ENCODE peak calls at places on chromosomes 11 and 22, in ten cellular contexts. One of them, this sample, is unnamed.

GRCh38 chr11:9176550-9176949 is 85.2 kb upstream of the SCUBE2 start:
- DNase-seq in D721Med: no peak
- DNase-seq in NCI-H748 treated with DMSO at 0.1 percent for 48 hours: no peak
- DNase-seq in HCEC 1CT: no peak
- DNase-seq in nephron progenitor cell: no peak
- DNase-seq in stimulated activated CD4-positive, alpha-beta T cell treated with anti-CD3 and anti-CD28 coated beads, Interleukin-12 subunit alpha, Interleukin-12 subunit beta, amount 100 ng/mL, for 4 hours: no peak
- DNase-seq in activated effector memory CD4-positive, alpha-beta T cell treated with Interleukin-2 at 50 U/mL for 16 hours: no peak
- DNase-seq in T-helper 2 cell: peak
- DNase-seq in GM13977: no peak
- DNase-seq in heart right ventricle: no peak
- DNase-seq in this sample: no peak

GRCh38 chr22:47195156-47195675 is 432.8 kb downstream of the TBC1D22A start:
- DNase-seq in NCI-H748 treated with DMSO at 0.1 percent for 48 hours: no peak
- DNase-seq in GM13977: no peak
- DNase-seq in activated effector memory CD4-positive, alpha-beta T cell treated with Interleukin-2 at 50 U/mL for 16 hours: no peak
- DNase-seq in D721Med: no peak
- DNase-seq in nephron progenitor cell: no peak
- DNase-seq in stimulated activated CD4-positive, alpha-beta T cell treated with anti-CD3 and anti-CD28 coated beads, Interleukin-12 subunit alpha, Interleukin-12 subunit beta, amount 100 ng/mL, for 4 hours: no peak
- DNase-seq in T-helper 2 cell: no peak
- DNase-seq in heart right ventricle: no peak
- DNase-seq in HCEC 1CT: no peak
- DNase-seq in this sample: no peak

GRCh38 chr11:113519989-113520613 is 44.9 kb upstream of the DRD2 start:
- DNase-seq in stimulated activated CD4-positive, alpha-beta T cell treated with anti-CD3 and anti-CD28 coated beads, Interleukin-12 subunit alpha, Interleukin-12 subunit beta, amount 100 ng/mL, for 4 hours: no peak
- DNase-seq in heart right ventricle: no peak
- DNase-seq in nephron progenitor cell: no peak
- DNase-seq in D721Med: no peak
- DNase-seq in NCI-H748 treated with DMSO at 0.1 percent for 48 hours: no peak
- DNase-seq in HCEC 1CT: no peak
- DNase-seq in activated effector memory CD4-positive, alpha-beta T cell treated with Interleukin-2 at 50 U/mL for 16 hours: no peak
- DNase-seq in T-helper 2 cell: no peak
- DNase-seq in GM13977: no peak
- DNase-seq in this sample: no peak

GRCh38 chr11:44219830-44220778 is 89.8 kb downstream of the ALX4 start:
- DNase-seq in nephron progenitor cell: no peak
- DNase-seq in activated effector memory CD4-positive, alpha-beta T cell treated with Interleukin-2 at 50 U/mL for 16 hours: no peak
- DNase-seq in heart right ventricle: no peak
- DNase-seq in stimulated activated CD4-positive, alpha-beta T cell treated with anti-CD3 and anti-CD28 coated beads, Interleukin-12 subunit alpha, Interleukin-12 subunit beta, amount 100 ng/mL, for 4 hours: no peak
- DNase-seq in T-helper 2 cell: no peak
- DNase-seq in D721Med: no peak
- DNase-seq in GM13977: no peak
- DNase-seq in NCI-H748 treated with DMSO at 0.1 percent for 48 hours: no peak
- DNase-seq in HCEC 1CT: no peak
- DNase-seq in this sample: no peak

GRCh38 chr11:62713343-62713742 is 5.9 kb downstream of the GNG3 start:
- DNase-seq in NCI-H748 treated with DMSO at 0.1 percent for 48 hours: no peak
- DNase-seq in stimulated activated CD4-positive, alpha-beta T cell treated with anti-CD3 and anti-CD28 coated beads, Interleukin-12 subunit alpha, Interleukin-12 subunit beta, amount 100 ng/mL, for 4 hours: no peak
- DNase-seq in T-helper 2 cell: no peak
- DNase-seq in GM13977: no peak
- DNase-seq in nephron progenitor cell: no peak
- DNase-seq in activated effector memory CD4-positive, alpha-beta T cell treated with Interleukin-2 at 50 U/mL for 16 hours: no peak
- DNase-seq in heart right ventricle: no peak
- DNase-seq in HCEC 1CT: no peak
- DNase-seq in D721Med: no peak
- DNase-seq in this sample: no peak

GRCh38 chr11:118017631-118018315 is 31.6 kb downstream of the IL10RA start:
- DNase-seq in heart right ventricle: no peak
- DNase-seq in activated effector memory CD4-positive, alpha-beta T cell treated with Interleukin-2 at 50 U/mL for 16 hours: no peak
- DNase-seq in D721Med: no peak
- DNase-seq in GM13977: no peak
- DNase-seq in HCEC 1CT: no peak
- DNase-seq in T-helper 2 cell: no peak
- DNase-seq in nephron progenitor cell: no peak
- DNase-seq in NCI-H748 treated with DMSO at 0.1 percent for 48 hours: no peak
- DNase-seq in stimulated activated CD4-positive, alpha-beta T cell treated with anti-CD3 and anti-CD28 coated beads, Interleukin-12 subunit alpha, Interleukin-12 subunit beta, amount 100 ng/mL, for 4 hours: no peak
- DNase-seq in this sample: no peak

GRCh38 chr11:1301220-1302000 is 8.0 kb downstream of the TOLLIP start:
- DNase-seq in T-helper 2 cell: no peak
- DNase-seq in NCI-H748 treated with DMSO at 0.1 percent for 48 hours: no peak
- DNase-seq in nephron progenitor cell: no peak
- DNase-seq in stimulated activated CD4-positive, alpha-beta T cell treated with anti-CD3 and anti-CD28 coated beads, Interleukin-12 subunit alpha, Interleukin-12 subunit beta, amount 100 ng/mL, for 4 hours: no peak
- DNase-seq in heart right ventricle: no peak
- DNase-seq in activated effector memory CD4-positive, alpha-beta T cell treated with Interleukin-2 at 50 U/mL for 16 hours: no peak
- DNase-seq in GM13977: no peak
- DNase-seq in D721Med: no peak
- DNase-seq in HCEC 1CT: no peak
- DNase-seq in this sample: no peak

GRCh38 chr22:27925331-27925730 is 6.3 kb upstream of the PITPNB start:
- DNase-seq in HCEC 1CT: no peak
- DNase-seq in heart right ventricle: no peak
- DNase-seq in D721Med: no peak
- DNase-seq in GM13977: no peak
- DNase-seq in nephron progenitor cell: no peak
- DNase-seq in T-helper 2 cell: no peak
- DNase-seq in stimulated activated CD4-positive, alpha-beta T cell treated with anti-CD3 and anti-CD28 coated beads, Interleukin-12 subunit alpha, Interleukin-12 subunit beta, amount 100 ng/mL, for 4 hours: no peak
- DNase-seq in activated effector memory CD4-positive, alpha-beta T cell treated with Interleukin-2 at 50 U/mL for 16 hours: no peak
- DNase-seq in NCI-H748 treated with DMSO at 0.1 percent for 48 hours: no peak
- DNase-seq in this sample: no peak

GRCh38 chr11:69905202-69905535 is 86.0 kb upstream of the FGF3 start:
- DNase-seq in T-helper 2 cell: no peak
- DNase-seq in HCEC 1CT: no peak
- DNase-seq in D721Med: no peak
- DNase-seq in NCI-H748 treated with DMSO at 0.1 percent for 48 hours: no peak
- DNase-seq in nephron progenitor cell: no peak
- DNase-seq in GM13977: no peak
- DNase-seq in heart right ventricle: no peak
- DNase-seq in activated effector memory CD4-positive, alpha-beta T cell treated with Interleukin-2 at 50 U/mL for 16 hours: no peak
- DNase-seq in stimulated activated CD4-positive, alpha-beta T cell treated with anti-CD3 and anti-CD28 coated beads, Interleukin-12 subunit alpha, Interleukin-12 subunit beta, amount 100 ng/mL, for 4 hours: no peak
- DNase-seq in this sample: no peak

GRCh38 chr22:23970816-23971482 is 3.3 kb downstream of the DDT start:
- DNase-seq in T-helper 2 cell: no peak
- DNase-seq in HCEC 1CT: no peak
- DNase-seq in nephron progenitor cell: no peak
- DNase-seq in GM13977: no peak
- DNase-seq in NCI-H748 treated with DMSO at 0.1 percent for 48 hours: no peak
- DNase-seq in activated effector memory CD4-positive, alpha-beta T cell treated with Interleukin-2 at 50 U/mL for 16 hours: no peak
- DNase-seq in stimulated activated CD4-positive, alpha-beta T cell treated with anti-CD3 and anti-CD28 coated beads, Interleukin-12 subunit alpha, Interleukin-12 subunit beta, amount 100 ng/mL, for 4 hours: no peak
- DNase-seq in D721Med: no peak
- DNase-seq in heart right ventricle: no peak
- DNase-seq in this sample: no peak

GRCh38 chr11:102494216-102494615 is 36.3 kb downstream of the MMP7 start:
- DNase-seq in activated effector memory CD4-positive, alpha-beta T cell treated with Interleukin-2 at 50 U/mL for 16 hours: no peak
- DNase-seq in GM13977: no peak
- DNase-seq in D721Med: no peak
- DNase-seq in HCEC 1CT: peak
- DNase-seq in heart right ventricle: no peak
- DNase-seq in NCI-H748 treated with DMSO at 0.1 percent for 48 hours: no peak
- DNase-seq in stimulated activated CD4-positive, alpha-beta T cell treated with anti-CD3 and anti-CD28 coated beads, Interleukin-12 subunit alpha, Interleukin-12 subunit beta, amount 100 ng/mL, for 4 hours: no peak
- DNase-seq in T-helper 2 cell: no peak
- DNase-seq in nephron progenitor cell: no peak
- DNase-seq in this sample: no peak

GRCh38 chr22:46052331-46052771 is 75.4 kb upstream of the WNT7B start:
- DNase-seq in T-helper 2 cell: no peak
- DNase-seq in GM13977: no peak
- DNase-seq in nephron progenitor cell: no peak
- DNase-seq in HCEC 1CT: no peak
- DNase-seq in NCI-H748 treated with DMSO at 0.1 percent for 48 hours: no peak
- DNase-seq in stimulated activated CD4-positive, alpha-beta T cell treated with anti-CD3 and anti-CD28 coated beads, Interleukin-12 subunit alpha, Interleukin-12 subunit beta, amount 100 ng/mL, for 4 hours: no peak
- DNase-seq in activated effector memory CD4-positive, alpha-beta T cell treated with Interleukin-2 at 50 U/mL for 16 hours: no peak
- DNase-seq in D721Med: no peak
- DNase-seq in heart right ventricle: no peak
- DNase-seq in this sample: no peak

GRCh38 chr11:121582296-121582695 is 129.5 kb upstream of the SORL1-AS1 start:
- DNase-seq in heart right ventricle: no peak
- DNase-seq in GM13977: no peak
- DNase-seq in HCEC 1CT: no peak
- DNase-seq in stimulated activated CD4-positive, alpha-beta T cell treated with anti-CD3 and anti-CD28 coated beads, Interleukin-12 subunit alpha, Interleukin-12 subunit beta, amount 100 ng/mL, for 4 hours: no peak
- DNase-seq in NCI-H748 treated with DMSO at 0.1 percent for 48 hours: no peak
- DNase-seq in D721Med: no peak
- DNase-seq in T-helper 2 cell: peak
- DNase-seq in activated effector memory CD4-positive, alpha-beta T cell treated with Interleukin-2 at 50 U/mL for 16 hours: no peak
- DNase-seq in nephron progenitor cell: no peak
- DNase-seq in this sample: peak

GRCh38 chr22:39205344-39206021 is 39.3 kb downstream of the PDGFB start:
- DNase-seq in stimulated activated CD4-positive, alpha-beta T cell treated with anti-CD3 and anti-CD28 coated beads, Interleukin-12 subunit alpha, Interleukin-12 subunit beta, amount 100 ng/mL, for 4 hours: no peak
- DNase-seq in NCI-H748 treated with DMSO at 0.1 percent for 48 hours: no peak
- DNase-seq in GM13977: no peak
- DNase-seq in HCEC 1CT: peak
- DNase-seq in activated effector memory CD4-positive, alpha-beta T cell treated with Interleukin-2 at 50 U/mL for 16 hours: peak
- DNase-seq in nephron progenitor cell: no peak
- DNase-seq in heart right ventricle: no peak
- DNase-seq in T-helper 2 cell: no peak
- DNase-seq in D721Med: no peak
- DNase-seq in this sample: no peak

GRCh38 chr22:39244496-39245129 is at the start of gene PDGFB:
- DNase-seq in stimulated activated CD4-positive, alpha-beta T cell treated with anti-CD3 and anti-CD28 coated beads, Interleukin-12 subunit alpha, Interleukin-12 subunit beta, amount 100 ng/mL, for 4 hours: no peak
- DNase-seq in HCEC 1CT: no peak
- DNase-seq in D721Med: no peak
- DNase-seq in activated effector memory CD4-positive, alpha-beta T cell treated with Interleukin-2 at 50 U/mL for 16 hours: no peak
- DNase-seq in nephron progenitor cell: peak
- DNase-seq in T-helper 2 cell: no peak
- DNase-seq in GM13977: no peak
- DNase-seq in NCI-H748 treated with DMSO at 0.1 percent for 48 hours: no peak
- DNase-seq in heart right ventricle: peak
- DNase-seq in this sample: no peak

GRCh38 chr22:29782061-29782845 is 15.1 kb downstream of the UQCR10 start:
- DNase-seq in NCI-H748 treated with DMSO at 0.1 percent for 48 hours: no peak
- DNase-seq in GM13977: no peak
- DNase-seq in stimulated activated CD4-positive, alpha-beta T cell treated with anti-CD3 and anti-CD28 coated beads, Interleukin-12 subunit alpha, Interleukin-12 subunit beta, amount 100 ng/mL, for 4 hours: no peak
- DNase-seq in HCEC 1CT: no peak
- DNase-seq in activated effector memory CD4-positive, alpha-beta T cell treated with Interleukin-2 at 50 U/mL for 16 hours: no peak
- DNase-seq in T-helper 2 cell: no peak
- DNase-seq in D721Med: no peak
- DNase-seq in nephron progenitor cell: no peak
- DNase-seq in heart right ventricle: peak
- DNase-seq in this sample: no peak